ENCODE peak calls at places on chromosomes 6 and 20, in nine cellular contexts. F is dorsolateral prefrontal cortex, V is fibroblast of lung, P is fibroblast of mammary gland, H is esophagus squamous epithelium, A is ovary, W is A549, D is endothelial cell of umbilical vein, U is ascending aorta. K is an unnamed sample.

GRCh38 chr6:30490031-30490876 is 945 bp downstream of the HLA-E start:
- DNase-seq in H (peak), A (peak), F (no peak), U (no peak), V (peak), D (peak), W (no peak), P (peak), K (no peak)

GRCh38 chr20:4787069-4787468 is 65.4 kb downstream of the PRND start:
- DNase-seq in D (no peak), V (peak), H (no peak), W (no peak), F (no peak), A (no peak), U (no peak), P (peak), K (no peak)

GRCh38 chr20:1015181-1015580 is 13.1 kb upstream of the RSPO4 start:
- DNase-seq in H (no peak), D (no peak), F (no peak), V (no peak), P (no peak), A (no peak), U (no peak), W (no peak), K (no peak)

GRCh38 chr6:142568857-142569597 is 267.2 kb downstream of the ADGRG6 start:
- DNase-seq in H (no peak), V (peak), F (no peak), D (peak), P (peak), A (no peak), U (no peak), W (no peak), K (no peak)

GRCh38 chr6:156988276-156989158 is 211.3 kb downstream of the ARID1B start:
- DNase-seq in W (no peak), H (no peak), P (peak), A (no peak), V (peak), D (no peak), F (no peak), U (no peak), K (no peak)

GRCh38 chr6:16909599-16910360 is 148.5 kb upstream of the ATXN1 start:
- DNase-seq in P (peak), D (no peak), H (no peak), W (no peak), F (no peak), V (peak), U (no peak), A (no peak), K (no peak)

GRCh38 chr6:106334646-106335448 is 9.3 kb upstream of the ATG5 start:
- DNase-seq in U (no peak), F (no peak), P (peak), W (peak), V (peak), D (peak), A (peak), H (no peak), K (no peak)

GRCh38 chr20:32021091-32021490 is 10.9 kb downstream of the CCM2L start:
- DNase-seq in D (no peak), V (peak), A (no peak), P (no peak), F (no peak), U (no peak), H (no peak), W (no peak), K (no peak)

GRCh38 chr20:62198496-62198895 is 15.7 kb downstream of the MTG2 start:
- DNase-seq in V (no peak), U (no peak), P (no peak), W (no peak), D (no peak), H (no peak), A (no peak), F (no peak), K (peak)

GRCh38 chr20:10376271-10377075 is 57.5 kb downstream of the MKKS start:
- DNase-seq in D (peak), V (peak), P (peak), A (no peak), F (no peak), W (no peak), H (no peak), U (no peak), K (no peak)

GRCh38 chr6:148509152-148509571 is 166.5 kb downstream of the SASH1 start:
- DNase-seq in F (no peak), W (no peak), V (peak), A (no peak), U (no peak), H (no peak), P (peak), D (no peak), K (no peak)

GRCh38 chr6:148509789-148510581 is 167.3 kb downstream of the SASH1 start:
- DNase-seq in V (peak), D (peak), U (no peak), F (no peak), H (no peak), P (peak), W (no peak), A (no peak), K (no peak)

GRCh38 chr6:148507774-148508173 is 165.1 kb downstream of the SASH1 start:
- DNase-seq in V (peak), U (no peak), H (no peak), W (no peak), F (no peak), D (no peak), A (no peak), P (peak), K (no peak)

GRCh38 chr6:148513145-148514071 is 170.8 kb downstream of the SASH1 start:
- DNase-seq in D (no peak), W (no peak), A (no peak), P (peak), U (no peak), V (no peak), H (no peak), F (no peak), K (no peak)

GRCh38 chr6:148508401-148509151 is 165.9 kb downstream of the SASH1 start:
- DNase-seq in V (peak), A (no peak), H (no peak), P (peak), U (no peak), W (no peak), F (no peak), D (peak), K (no peak)
- TF ChIP-seq CTCF in V (no peak), A (no peak), H (no peak), P (peak), U (no peak), W (no peak), F (no peak), D (no peak), K (peak)

DNA sequence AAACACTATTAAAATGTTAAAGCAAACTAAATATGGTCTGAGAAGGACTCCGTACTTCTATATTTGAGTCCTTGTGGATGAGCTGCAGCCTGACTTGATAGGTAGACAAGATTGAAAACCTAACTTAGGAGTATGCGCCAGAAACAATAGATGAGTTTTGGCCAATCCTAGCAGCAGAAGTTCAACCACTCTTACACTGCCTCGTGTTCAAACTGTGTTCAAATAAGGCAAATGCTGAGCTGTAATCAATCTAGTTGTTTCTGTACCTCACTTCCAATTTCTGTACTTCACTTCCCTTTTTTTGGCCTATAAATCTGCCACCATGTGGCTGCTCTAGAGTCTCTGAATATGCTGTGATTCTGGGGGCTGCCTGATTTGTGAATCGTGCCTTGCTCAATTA is 13.2 kb upstream of the SERINC1 start:
- DNase-seq in D (no peak), A (no peak), W (no peak), H (no peak), F (no peak), P (no peak), V (no peak), U (no peak), K (no peak)
- TF ChIP-seq CTCF in D (no peak), A (no peak), W (no peak), H (no peak), F (no peak), P (no peak), V (no peak), U (no peak), K (peak)

GRCh38 chr6:72140795-72141194 is 254.4 kb downstream of the RIMS1 start:
- DNase-seq in H (no peak), P (peak), V (no peak), D (no peak), A (no peak), W (no peak), U (no peak), F (no peak), K (no peak)
- TF ChIP-seq CTCF in H (no peak), P (no peak), V (no peak), D (no peak), A (no peak), W (no peak), U (no peak), F (no peak), K (peak)

DNA sequence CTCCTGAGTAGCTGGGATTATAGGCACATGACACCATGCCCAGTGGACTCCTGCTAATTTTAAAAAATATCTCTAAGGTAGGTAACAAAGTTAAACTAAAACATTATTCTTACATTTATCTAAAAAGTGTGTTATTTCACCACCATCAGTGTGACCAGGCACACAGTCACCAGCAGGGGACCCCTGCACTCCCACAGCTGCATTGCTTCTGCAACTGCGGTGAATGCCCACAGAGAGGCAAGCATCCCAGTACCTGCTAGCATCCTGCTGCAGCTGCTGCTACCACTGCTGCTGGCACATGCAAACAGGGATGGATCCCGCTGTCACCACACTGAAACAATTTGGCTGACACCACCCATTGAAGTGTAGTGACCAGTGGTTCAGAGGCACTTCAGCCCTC is 21.9 kb upstream of the EPB41L2 start:
- DNase-seq in F (no peak), W (no peak), V (no peak), H (no peak), U (no peak), A (no peak), P (no peak), D (no peak), K (no peak)
- TF ChIP-seq CTCF in F (no peak), W (no peak), V (no peak), H (no peak), U (no peak), A (no peak), P (no peak), D (no peak), K (peak)

K was measured in chondrocyte.